ENCODE peak calls at places on chromosomes 12 and 14, in seven cellular contexts. B is K562, M is HepG2, T is GM12878, O is SK-N-SH, Z is HCT116, J is H1. E is an unnamed sample.

GRCh38 chr14:34450542-34450915 is 11.5 kb downstream of the SPTSSA start:
- DNase-seq in O (no peak), B (no peak), Z (no peak), M (peak; percentile 95), J (no peak), T (no peak), E (no peak)

GRCh38 chr12:118498171-118498570 is 121.8 kb downstream of the SUDS3 start:
- DNase-seq in T (no peak), M (no peak), J (no peak), O (no peak), B (no peak), Z (no peak), E (no peak)

GRCh38 chr14:81385824-81386223 is 14.3 kb downstream of the STON2 start:
- DNase-seq in T (no peak), B (no peak), M (no peak), J (no peak), Z (no peak), O (no peak), E (no peak)

GRCh38 chr14:80434574-80435321 is 223.4 kb upstream of the DIO2 start:
- DNase-seq in Z (peak; percentile 1), T (no peak), O (no peak), J (no peak), M (no peak), B (no peak), E (peak; percentile 58)

GRCh38 chr14:62209287-62209899 is 447.2 kb downstream of the SNAPC1 start:
- DNase-seq in Z (no peak), J (no peak), M (no peak), B (no peak), T (no peak), O (no peak), E (no peak)

GRCh38 chr14:99821519-99822165 is 28.4 kb downstream of the EML1 start:
- DNase-seq in T (no peak), B (no peak), J (no peak), Z (no peak), M (no peak), O (peak; percentile 41), E (no peak)

GRCh38 chr12:59088673-59089072 is 168.4 kb upstream of the LRIG3 start:
- DNase-seq in O (no peak), Z (no peak), M (no peak), T (no peak), J (no peak), B (no peak), E (no peak)

GRCh38 chr14:25537846-25538455 is 488.0 kb upstream of the STXBP6 start:
- DNase-seq in O (peak; percentile 26), Z (no peak), J (peak; percentile 31), M (peak; percentile 52), B (peak; percentile 29), T (no peak), E (peak; percentile 48)

GRCh38 chr12:68374315-68374982 is 42.3 kb upstream of the MDM1 start:
- DNase-seq in J (no peak), M (no peak), B (no peak), T (peak; percentile 98), O (no peak), Z (no peak), E (no peak)

GRCh38 chr14:104980601-104981531 is 2.7 kb upstream of the AHNAK2 start:
- DNase-seq in J (no peak), M (no peak), Z (no peak), T (no peak), B (no peak), O (no peak), E (no peak)

GRCh38 chr12:96452271-96452922 is 37.0 kb upstream of the CFAP54 start:
- DNase-seq in B (no peak), Z (no peak), T (no peak), J (no peak), O (no peak), M (no peak), E (peak; percentile 18)

GRCh38 chr12:106137456-106138278 is 1.1 kb downstream of the NUAK1 start:
- DNase-seq in T (no peak), J (no peak), O (no peak), B (no peak), M (no peak), Z (no peak), E (no peak)

GRCh38 chr12:12510141-12510540 is 52.5 kb downstream of the DUSP16 start:
- DNase-seq in J (no peak), M (no peak), T (no peak), Z (no peak), B (no peak), O (no peak), E (no peak)

GRCh38 chr12:3170423-3171194 is 93.4 kb downstream of the TSPAN9 start:
- DNase-seq in T (no peak), J (no peak), O (peak; percentile 73), M (no peak), Z (peak; percentile 67), B (no peak), E (no peak)

GRCh38 chr12:122850695-122851350 is 15.6 kb downstream of the HIP1R start:
- DNase-seq in M (no peak), T (no peak), B (no peak), O (peak; percentile 30), J (no peak), Z (no peak), E (no peak)

GRCh38 chr12:6919588-6919987 is 5.2 kb downstream of the ENO2 start:
- DNase-seq in M (no peak), J (no peak), T (no peak), B (no peak), O (no peak), Z (no peak), E (no peak)

GRCh38 chr14:91786188-91786587 is 54.3 kb upstream of the CATSPERB start:
- DNase-seq in T (no peak), B (no peak), J (no peak), Z (no peak), O (no peak), M (no peak), E (no peak)

GRCh38 chr14:50037837-50038236 is 78.5 kb downstream of the VCPKMT start:
- DNase-seq in Z (no peak), J (no peak), T (no peak), B (no peak), O (no peak), M (no peak), E (no peak)

GRCh38 chr12:22759769-22760674 is 135.1 kb downstream of the ETNK1 start:
- DNase-seq in J (no peak), M (no peak), B (no peak), Z (no peak), O (no peak), T (no peak), E (no peak)

GRCh38 chr12:30794591-30795409 is 40.0 kb upstream of the CAPRIN2 start:
- DNase-seq in B (no peak), T (no peak), J (peak; percentile 59), Z (peak; percentile 94), O (no peak), M (peak; percentile 67), E (no peak)

GRCh38 chr14:104639889-104640548 is 35.4 kb upstream of the TMEM179 start:
- DNase-seq in T (no peak), M (peak; percentile 32), J (peak; percentile 53), O (peak; percentile 97), B (peak; percentile 81), Z (peak; percentile 27), E (peak; percentile 96)

GRCh38 chr12:6937481-6938352 is 5.9 kb upstream of the RNU7-1 start:
- DNase-seq in T (peak; percentile 90), J (no peak), M (peak; percentile 91), Z (peak; percentile 92), O (peak; percentile 92), B (peak; percentile 61), E (peak; percentile 36)

GRCh38 chr14:104136472-104137296 is 1.7 kb upstream of the KIF26A start:
- DNase-seq in J (no peak), O (peak; percentile 76), B (no peak), Z (no peak), M (no peak), T (no peak), E (no peak)

GRCh38 chr12:95859344-95859816 is 628 bp downstream of the SNRPF start:
- DNase-seq in O (peak; percentile 6), J (no peak), T (no peak), B (peak; percentile 28), Z (no peak), M (peak; percentile 18), E (peak; percentile 37)

GRCh38 chr12:121804417-121805111 is 755 bp downstream of the SETD1B start:
- DNase-seq in T (no peak), J (no peak), B (no peak), O (peak; percentile 61), Z (no peak), M (peak; percentile 55), E (no peak)

GRCh38 chr12:95633049-95633545 is 81.8 kb upstream of the USP44 start:
- DNase-seq in M (peak; percentile 33), T (no peak), O (no peak), B (no peak), J (no peak), Z (peak; percentile 87), E (no peak)

GRCh38 chr12:104467346-104467837 is 10.6 kb downstream of the CHST11 start:
- DNase-seq in J (no peak), Z (no peak), O (no peak), M (no peak), T (no peak), B (peak; percentile 69), E (no peak)
- TF ChIP-seq JUND in J (no peak), Z (no peak), O (no peak), M (no peak), T (no peak), B (peak; percentile 71), E (no peak)

GRCh38 chr12:61823102-61823501 is 437.1 kb upstream of the USP15 start:
- DNase-seq in T (no peak), B (no peak), O (no peak), M (no peak), J (no peak), Z (no peak), E (no peak)

GRCh38 chr12:61821381-61821780 is 438.8 kb upstream of the USP15 start:
- DNase-seq in M (no peak), J (no peak), O (no peak), Z (no peak), T (no peak), B (no peak), E (no peak)
- TF ChIP-seq JUND in M (no peak), J (no peak), O (no peak), Z (no peak), T (no peak), B (no peak), E (no peak)

GRCh38 chr14:24376448-24377070 is 8.6 kb downstream of the NFATC4 start:
- DNase-seq in O (no peak), M (no peak), B (no peak), J (no peak), T (no peak), Z (no peak), E (no peak)
- TF ChIP-seq JUND in O (no peak), M (no peak), B (no peak), J (no peak), T (no peak), Z (no peak), E (no peak)

DNA sequence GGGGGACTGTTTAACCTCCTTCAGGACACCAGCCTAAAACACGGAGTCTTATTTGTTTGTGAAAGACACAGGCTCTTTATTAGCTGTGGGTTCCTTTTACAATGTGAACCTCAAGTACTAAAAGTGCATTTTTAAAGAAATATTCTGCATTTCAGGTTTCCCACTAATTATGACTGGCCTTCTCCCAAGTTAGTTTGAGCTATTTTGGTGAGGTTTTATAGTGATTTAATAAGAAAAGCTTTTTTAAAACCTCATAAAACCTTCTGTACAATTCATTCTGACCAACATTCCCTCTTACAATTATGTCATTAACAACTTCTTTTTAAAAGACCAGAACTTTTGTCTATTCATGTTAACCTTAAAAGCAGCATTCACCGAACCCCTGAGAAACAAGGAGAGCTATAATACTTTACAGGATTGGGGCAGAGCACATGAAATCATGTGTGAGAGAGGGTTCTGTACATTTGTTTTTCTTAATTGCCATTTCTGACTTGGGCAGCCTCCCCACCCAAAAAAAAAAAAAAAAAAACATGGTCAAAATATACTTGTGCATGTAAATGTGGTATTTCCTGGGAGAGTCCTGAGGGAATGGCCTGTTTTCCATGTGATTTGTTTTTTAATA is 169.4 kb downstream of the CHST11 start:
- DNase-seq in T (no peak), J (no peak), M (no peak), O (no peak), B (no peak), Z (no peak), E (no peak)
- TF ChIP-seq JUND in T (no peak), J (no peak), M (no peak), O (no peak), B (no peak), Z (no peak), E (no peak)